ENCODE peak calls at places on chromosomes 5 and 9, in ten cellular contexts. Y, R, P, X, Q, E, L, A, V and Z are unnamed samples.

GRCh38 chr9:74373348-74373747 is 123.8 kb upstream of the RORB start:
- DNase-seq in Y (no peak), R (no peak), P (no peak), X (no peak), Q (no peak), E (no peak), L (no peak), A (no peak), V (no peak), Z (no peak)

GRCh38 chr5:163912023-163912422 is 406.6 kb downstream of the MAT2B start:
- DNase-seq in Y (no peak), R (no peak), P (no peak), X (no peak), Q (no peak), E (no peak), L (no peak), A (no peak), V (no peak), Z (no peak)

GRCh38 chr9:135282001-135282731 is 194.7 kb downstream of the OLFM1 start:
- DNase-seq in Y (peak), R (peak), P (no peak), X (peak), Q (no peak), E (peak), L (no peak), A (peak), V (peak), Z (no peak)

GRCh38 chr9:136643596-136644342 is 18.9 kb upstream of the EGFL7 start:
- DNase-seq in Y (no peak), R (no peak), P (no peak), X (no peak), Q (no peak), E (peak), L (no peak), A (no peak), V (no peak), Z (no peak)

GRCh38 chr9:95757026-95757425 is 118.5 kb upstream of the ERCC6L2 start:
- DNase-seq in Y (no peak), R (no peak), P (no peak), X (peak), Q (no peak), E (no peak), L (peak), A (peak), V (no peak), Z (peak)

GRCh38 chr5:53934126-53934856 is 373.9 kb downstream of the NDUFS4 start:
- DNase-seq in Y (no peak), R (no peak), P (no peak), X (peak), Q (no peak), E (no peak), L (peak), A (peak), V (no peak), Z (peak)

GRCh38 chr9:137240321-137240840 is 706 bp upstream of the TUBB4B start:
- DNase-seq in Y (peak), R (peak), P (no peak), X (peak), Q (no peak), E (peak), L (peak), A (peak), V (peak), Z (peak)

GRCh38 chr5:41871866-41872265 is 1.6 kb upstream of the OXCT1 start:
- DNase-seq in Y (no peak), R (peak), P (no peak), X (peak), Q (no peak), E (no peak), L (peak), A (peak), V (no peak), Z (peak)

GRCh38 chr5:136621743-136622142 is 256.4 kb upstream of the TRPC7 start:
- DNase-seq in Y (no peak), R (no peak), P (no peak), X (no peak), Q (no peak), E (no peak), L (no peak), A (no peak), V (no peak), Z (no peak)

GRCh38 chr5:77850536-77851228 is 74.5 kb upstream of the TBCA start:
- DNase-seq in Y (no peak), R (no peak), P (no peak), X (peak), Q (no peak), E (no peak), L (no peak), A (no peak), V (no peak), Z (no peak)

GRCh38 chr5:77852068-77852513 is 76.0 kb upstream of the TBCA start:
- DNase-seq in Y (no peak), R (no peak), P (no peak), X (peak), Q (no peak), E (no peak), L (no peak), A (no peak), V (no peak), Z (no peak)

GRCh38 chr5:77853353-77853907 is 77.3 kb upstream of the TBCA start:
- DNase-seq in Y (no peak), R (no peak), P (no peak), X (no peak), Q (no peak), E (no peak), L (no peak), A (no peak), V (no peak), Z (peak)

GRCh38 chr5:77852514-77853352 is 76.6 kb upstream of the TBCA start:
- DNase-seq in Y (peak), R (no peak), P (peak), X (peak), Q (peak), E (peak), L (peak), A (peak), V (peak), Z (peak)

DNA sequence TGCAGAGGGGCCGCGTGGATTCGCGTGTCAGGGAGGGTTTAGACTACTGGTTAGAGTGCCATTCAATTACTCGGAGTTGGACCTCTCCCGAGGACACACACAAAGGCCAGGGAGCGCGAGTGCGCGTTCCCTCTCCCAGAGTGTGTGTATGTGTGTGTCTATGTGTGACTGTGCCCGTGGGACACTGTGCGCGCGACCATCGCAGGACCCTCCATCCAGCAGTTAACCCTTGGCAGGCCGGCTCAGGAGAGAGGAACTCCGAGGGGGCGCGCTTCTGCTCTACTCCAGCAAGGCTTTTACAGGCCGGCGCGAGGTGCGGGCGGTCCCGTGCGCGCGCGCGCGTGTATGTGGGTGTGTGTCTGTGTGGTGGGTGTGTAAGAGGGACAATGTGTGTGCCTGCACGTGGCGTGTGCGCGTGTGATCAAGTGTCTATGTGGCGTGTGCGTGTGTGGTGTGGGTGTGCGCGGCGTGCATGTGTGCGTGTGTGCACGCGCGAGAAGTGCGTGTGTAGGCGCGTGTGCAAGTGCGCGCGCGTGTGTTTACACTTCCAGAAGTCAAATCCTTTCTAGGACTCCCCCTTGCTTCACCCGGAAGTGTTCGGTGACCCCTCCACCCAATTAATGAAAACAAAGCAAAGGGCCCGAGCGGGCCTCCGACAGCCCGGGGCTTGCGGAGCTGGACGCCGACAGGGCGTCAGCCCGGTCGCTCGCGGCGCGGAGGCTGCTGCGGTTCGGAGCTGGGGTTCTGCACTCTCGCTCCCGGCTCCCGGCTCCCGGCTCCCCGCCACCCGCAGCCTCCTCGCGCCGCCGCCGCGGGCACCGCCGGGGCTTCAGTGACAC is 75.3 kb upstream of the TBCA start:
- DNase-seq in Y (no peak), R (no peak), P (no peak), X (peak), Q (peak), E (peak), L (peak), A (peak), V (no peak), Z (peak)
- H3K4me3 ChIP-seq in Y (peak), R (peak), P (peak), X (peak), Q (peak), E (peak), L (peak), A (peak), V (peak), Z (peak)

DNA sequence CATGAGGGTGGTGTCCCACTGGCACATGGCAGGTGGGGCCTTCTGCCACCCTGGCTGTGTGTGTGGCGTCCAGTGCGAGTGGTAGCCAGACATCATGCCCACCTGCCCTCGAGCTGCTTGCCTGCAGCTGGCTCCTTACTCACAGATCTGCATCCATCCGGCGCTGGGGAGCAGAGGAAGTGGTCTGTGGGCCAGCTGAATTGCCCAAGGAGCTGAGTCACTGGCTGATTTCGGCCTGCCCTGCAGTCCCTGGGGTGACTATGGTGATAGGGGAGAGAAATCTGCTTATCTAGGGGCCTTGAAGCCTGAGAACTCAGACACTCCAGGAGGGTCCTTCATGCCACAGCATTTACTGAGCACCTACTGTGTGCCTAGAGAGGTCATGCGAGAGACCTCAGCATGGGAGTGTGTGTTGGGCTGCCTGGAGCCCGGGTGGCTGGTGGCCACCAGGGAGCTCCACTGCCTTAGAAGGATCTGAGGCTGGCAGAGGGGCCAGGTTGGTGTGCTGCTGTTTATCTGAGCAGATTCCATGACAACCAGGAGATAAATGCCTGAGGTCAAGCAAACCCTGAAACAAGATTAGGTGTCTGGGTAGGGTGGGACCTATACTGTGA is 57.1 kb downstream of the SLC22A5 start:
- DNase-seq in Y (peak), R (peak), P (no peak), X (peak), Q (no peak), E (peak), L (peak), A (peak), V (peak), Z (peak)
- H3K4me3 ChIP-seq in Y (no peak), R (no peak), P (no peak), X (no peak), Q (peak), E (peak), L (no peak), A (no peak), V (no peak), Z (peak)

GRCh38 chr9:71608825-71609452 is 159.4 kb downstream of the CEMIP2 start:
- DNase-seq in Y (no peak), R (no peak), P (no peak), X (peak), Q (no peak), E (no peak), L (peak), A (peak), V (no peak), Z (peak)
- H3K4me3 ChIP-seq in Y (no peak), R (no peak), P (no peak), X (no peak), Q (no peak), E (no peak), L (no peak), A (no peak), V (no peak), Z (no peak)

DNA sequence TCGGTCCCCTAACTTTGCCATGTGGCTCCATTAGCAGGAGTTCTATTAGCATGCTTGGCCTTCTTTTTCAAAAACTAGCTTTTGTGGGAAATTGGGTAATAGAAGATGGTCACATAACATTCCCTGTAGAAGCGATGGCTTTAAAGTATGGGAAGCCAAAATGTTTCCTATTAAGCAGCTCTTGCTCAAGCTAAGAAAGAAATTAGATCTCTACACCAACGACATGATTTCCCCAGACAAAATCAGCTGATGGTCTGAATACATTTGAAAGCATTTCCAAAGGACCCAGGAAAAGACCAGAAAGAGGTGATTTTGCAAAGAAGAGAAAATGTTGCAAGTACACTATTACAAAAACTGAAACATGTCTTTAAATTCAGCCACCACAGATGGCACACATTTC is 4.8 kb upstream of the NFIL3 start:
- DNase-seq in Y (no peak), R (no peak), P (no peak), X (peak), Q (no peak), E (no peak), L (no peak), A (peak), V (no peak), Z (peak)
- H3K4me3 ChIP-seq in Y (no peak), R (no peak), P (no peak), X (no peak), Q (no peak), E (no peak), L (no peak), A (no peak), V (no peak), Z (no peak)

GRCh38 chr9:90034071-90034470 is 429.3 kb downstream of the GADD45G start:
- DNase-seq in Y (no peak), R (no peak), P (no peak), X (no peak), Q (no peak), E (no peak), L (no peak), A (no peak), V (no peak), Z (no peak)
- H3K4me3 ChIP-seq in Y (no peak), R (no peak), P (no peak), X (no peak), Q (no peak), E (no peak), L (no peak), A (no peak), V (no peak), Z (no peak)

GRCh38 chr9:111036068-111036789 is 2.0 kb downstream of the LPAR1 start:
- DNase-seq in Y (peak), R (peak), P (no peak), X (peak), Q (no peak), E (peak), L (peak), A (peak), V (peak), Z (peak)

GRCh38 chr9:111039203-111039907 is 1.1 kb upstream of the LPAR1 start:
- DNase-seq in Y (no peak), R (no peak), P (no peak), X (no peak), Q (no peak), E (no peak), L (no peak), A (no peak), V (peak), Z (no peak)

GRCh38 chr9:111038336-111039202 is at the start of gene LPAR1:
- DNase-seq in Y (peak), R (peak), P (no peak), X (peak), Q (no peak), E (peak), L (peak), A (peak), V (peak), Z (peak)

GRCh38 chr9:111037744-111038335 is 430 bp downstream of the LPAR1 start:
- DNase-seq in Y (peak), R (no peak), P (no peak), X (peak), Q (no peak), E (peak), L (peak), A (peak), V (peak), Z (peak)

DNA sequence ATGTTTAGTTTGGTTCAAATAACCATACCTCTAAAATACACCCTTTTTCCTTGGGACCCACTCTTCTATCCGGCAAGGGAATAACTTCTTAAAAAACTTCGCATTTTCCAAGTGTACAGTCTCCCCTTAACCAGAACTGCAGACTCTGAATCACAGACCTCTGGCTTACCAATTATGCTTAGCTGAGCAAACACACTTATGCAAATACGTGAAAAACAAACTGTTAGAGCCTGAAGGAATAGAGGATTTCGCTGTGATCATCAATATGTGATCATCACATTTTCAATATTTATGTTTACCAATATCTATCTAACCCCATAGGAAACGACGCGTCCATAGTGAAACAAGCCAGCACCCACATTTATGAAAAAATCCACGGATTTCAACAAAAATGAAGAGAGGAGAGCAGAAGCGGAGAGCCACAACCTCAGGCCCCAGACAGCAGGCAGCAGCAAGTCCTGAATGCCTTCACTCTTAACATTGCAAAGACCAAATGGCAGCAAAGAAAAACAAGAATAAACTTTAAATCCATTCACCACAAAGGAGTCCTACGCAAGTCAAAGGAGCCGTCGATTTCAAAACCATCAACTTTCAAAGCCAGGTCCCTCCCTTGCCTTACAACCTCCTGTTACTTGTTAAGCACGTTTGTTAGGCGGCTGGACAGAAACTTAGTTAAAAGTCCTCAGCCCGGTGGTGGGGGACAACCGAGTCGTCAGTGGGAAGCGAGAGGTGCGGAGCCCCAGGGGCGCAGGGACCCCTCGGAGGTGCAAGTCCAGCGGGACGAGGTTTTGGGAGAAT is 1.1 kb downstream of the LPAR1 start:
- DNase-seq in Y (no peak), R (no peak), P (no peak), X (peak), Q (no peak), E (no peak), L (peak), A (peak), V (no peak), Z (peak)
- H3K4me3 ChIP-seq in Y (peak), R (peak), P (peak), X (peak), Q (no peak), E (peak), L (peak), A (peak), V (peak), Z (peak)